ENCODE peak calls at places on chromosome 6, in nine cellular contexts. D is ovary, P is prostate gland, Z is right lobe of liver, A is lower leg skin, L is uterus, V is GM12878, O is A549, E is breast epithelium. Y is an unnamed sample.
A peak's percentile ranks its signal among the peaks of the same experiment; 100 is the strongest.

GRCh38 chr6:135163440-135163738 is 17.7 kb upstream of the MYB start:
- DNase-seq in Z (no peak), A (no peak), L (no peak), E (no peak), V (peak; percentile 84), D (no peak), P (no peak), O (no peak), Y (no peak)

GRCh38 chr6:68226460-68226859 is 408.6 kb upstream of the ADGRB3 start:
- DNase-seq in A (no peak), V (no peak), D (no peak), E (no peak), L (no peak), P (no peak), Z (no peak), O (no peak), Y (no peak)

GRCh38 chr6:4369616-4370015 is 234.2 kb upstream of the ECI2 start:
- DNase-seq in L (no peak), D (no peak), E (no peak), V (no peak), Z (no peak), P (no peak), O (no peak), A (no peak), Y (no peak)

GRCh38 chr6:163956571-163957407 is 542.3 kb downstream of the QKI start:
- DNase-seq in Z (peak; percentile 88), D (peak; percentile 63), O (peak; percentile 73), E (peak; percentile 72), V (peak; percentile 34), P (peak; percentile 36), L (peak; percentile 61), A (peak; percentile 82), Y (peak; percentile 62)

GRCh38 chr6:90365565-90366219 is 69.0 kb upstream of the BACH2 start:
- DNase-seq in V (no peak), D (no peak), Z (no peak), O (no peak), L (no peak), A (no peak), P (no peak), E (no peak), Y (no peak)

GRCh38 chr6:154039231-154039842 is at the start of gene OPRM1:
- DNase-seq in L (no peak), Z (no peak), P (no peak), O (peak; percentile 2), E (no peak), D (peak; percentile 30), V (no peak), A (no peak), Y (no peak)

GRCh38 chr6:29097803-29098202 is 1.5 kb upstream of the OR2J1 start:
- DNase-seq in L (no peak), V (no peak), A (no peak), O (no peak), D (no peak), E (no peak), Z (no peak), P (no peak), Y (no peak)

GRCh38 chr6:151004415-151005024 is 139.0 kb downstream of the MTHFD1L start:
- DNase-seq in D (no peak), P (peak; percentile 34), Z (no peak), E (no peak), A (peak; percentile 33), L (peak; percentile 51), V (no peak), O (peak; percentile 75), Y (no peak)

GRCh38 chr6:11815231-11815630 is 36.6 kb upstream of the ADTRP start:
- DNase-seq in L (no peak), A (no peak), Z (no peak), O (peak; percentile 65), E (no peak), P (no peak), V (no peak), D (no peak), Y (no peak)
- TF ChIP-seq CTCF in L (no peak), A (no peak), Z (no peak), O (no peak), E (no peak), P (no peak), V (no peak), D (no peak), Y (no peak)

GRCh38 chr6:43432009-43432945 is 4.9 kb downstream of the ABCC10 start:
- DNase-seq in O (no peak), E (no peak), V (no peak), D (no peak), A (no peak), L (no peak), P (no peak), Z (no peak), Y (no peak)

GRCh38 chr6:43428112-43428570 is 800 bp downstream of the ABCC10 start:
- DNase-seq in E (no peak), P (no peak), V (no peak), D (no peak), L (no peak), O (no peak), Z (no peak), A (no peak), Y (no peak)

GRCh38 chr6:43428874-43429273 is 1.5 kb downstream of the ABCC10 start:
- DNase-seq in D (no peak), A (no peak), P (no peak), Z (no peak), O (no peak), V (no peak), E (no peak), L (no peak), Y (no peak)

GRCh38 chr6:43426928-43427405 is 374 bp upstream of the ABCC10 start:
- DNase-seq in O (no peak), D (no peak), V (no peak), L (no peak), Z (no peak), E (no peak), A (no peak), P (no peak), Y (no peak)

DNA sequence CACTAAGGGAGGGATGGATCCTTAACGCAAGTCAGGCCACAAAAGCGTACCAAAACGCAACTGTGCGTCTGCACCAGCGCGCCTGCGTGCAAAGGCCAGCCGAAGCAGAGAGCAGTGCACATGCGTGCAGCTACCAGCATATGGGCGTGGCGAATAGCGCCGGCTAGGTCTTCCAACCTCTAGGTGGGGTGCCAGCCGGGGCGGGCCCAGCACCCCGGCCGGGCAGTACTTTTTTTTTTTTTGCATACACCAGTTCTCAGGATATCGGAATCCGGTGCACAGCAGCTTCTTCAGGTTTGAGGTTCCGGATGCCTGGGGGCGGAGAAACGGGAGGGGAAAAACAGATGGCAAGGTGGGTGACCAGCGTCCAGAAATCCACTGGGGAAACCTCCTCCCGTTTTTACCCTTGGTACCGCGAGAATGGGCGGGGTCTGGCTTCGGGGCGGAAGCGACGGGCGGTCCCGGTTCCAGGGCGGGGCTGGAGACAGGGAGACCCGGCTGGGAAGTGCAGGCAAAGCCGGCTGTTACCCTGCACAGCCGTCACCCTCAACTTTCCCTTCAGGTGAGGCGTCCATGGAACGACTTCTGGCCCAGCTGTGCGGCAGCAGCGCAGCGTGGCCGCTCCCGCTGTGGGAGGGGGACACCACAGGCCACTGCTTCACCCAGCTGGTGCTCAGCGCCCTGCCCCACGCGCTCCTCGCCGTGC is at the start of gene ABCC10:
- DNase-seq in A (peak; percentile 91), L (peak; percentile 93), V (peak; percentile 87), D (peak; percentile 93), E (peak; percentile 94), P (peak; percentile 92), O (peak; percentile 93), Z (peak; percentile 96), Y (peak; percentile 84)
- TF ChIP-seq POLR2A in A (no peak), L (peak; percentile 36), V (peak; percentile 88), D (no peak), E (no peak), P (peak; percentile 73), O (peak; percentile 91), Z (peak; percentile 72), Y (no peak)

GRCh38 chr6:72703093-72703492 is 81.2 kb downstream of the KCNQ5 start:
- DNase-seq in L (no peak), V (no peak), O (no peak), D (no peak), E (no peak), A (no peak), Z (no peak), P (no peak), Y (no peak)

GRCh38 chr6:72702421-72702820 is 80.6 kb downstream of the KCNQ5 start:
- DNase-seq in P (no peak), Z (no peak), D (no peak), O (no peak), E (no peak), L (no peak), V (no peak), A (no peak), Y (no peak)

GRCh38 chr6:72699142-72699541 is 77.3 kb downstream of the KCNQ5 start:
- DNase-seq in D (no peak), O (no peak), A (no peak), L (no peak), E (no peak), P (no peak), Z (no peak), V (no peak), Y (no peak)

GRCh38 chr6:72709436-72709835 is 87.6 kb downstream of the KCNQ5 start:
- DNase-seq in D (no peak), Z (no peak), O (no peak), L (no peak), E (no peak), A (no peak), V (no peak), P (no peak), Y (no peak)

GRCh38 chr6:72704979-72705378 is 83.1 kb downstream of the KCNQ5 start:
- DNase-seq in O (peak; percentile 6), V (no peak), D (no peak), Z (no peak), L (no peak), E (no peak), A (no peak), P (no peak), Y (no peak)
- TF ChIP-seq CTCF in O (no peak), V (no peak), D (no peak), Z (no peak), L (no peak), E (no peak), A (no peak), P (no peak), Y (no peak)

GRCh38 chr6:116395647-116396046 is 24.9 kb downstream of the DSE start:
- DNase-seq in P (no peak), O (no peak), E (no peak), D (no peak), L (no peak), V (no peak), Z (no peak), A (no peak), Y (no peak)

GRCh38 chr6:116389357-116389756 is 18.6 kb downstream of the DSE start:
- DNase-seq in Z (no peak), O (no peak), E (no peak), A (no peak), V (no peak), L (no peak), P (no peak), D (no peak), Y (no peak)

GRCh38 chr6:116393430-116393829 is 22.7 kb downstream of the DSE start:
- DNase-seq in Z (no peak), P (no peak), D (no peak), E (no peak), O (peak; percentile 12), L (no peak), V (no peak), A (no peak), Y (no peak)

GRCh38 chr6:116390571-116390970 is 19.8 kb downstream of the DSE start:
- DNase-seq in L (no peak), D (no peak), E (no peak), O (no peak), Z (no peak), A (no peak), V (no peak), P (no peak), Y (no peak)

GRCh38 chr6:116392158-116393032 is 21.6 kb downstream of the DSE start:
- DNase-seq in A (no peak), Z (no peak), V (no peak), L (no peak), D (no peak), E (no peak), P (no peak), O (no peak), Y (no peak)
- TF ChIP-seq POLR2A in A (no peak), Z (no peak), V (no peak), L (no peak), D (no peak), E (no peak), P (no peak), O (no peak), Y (no peak)

Y was measured in tibial nerve.